ENCODE peak calls at places on chromosomes 5 and 9, in five cellular contexts. I is cardiac fibroblast, L is left lung, J is amygdala, O is NCI-H1048. F is an unnamed sample.

GRCh38 chr5:132489871-132490483 is 596 bp downstream of the IRF1 start:
- DNase-seq in I (peak; percentile 36), L (peak; percentile 70), J (no peak), O (no peak), F (peak; percentile 50)

GRCh38 chr9:28365020-28365640 is 791.8 kb upstream of the C9orf72 start:
- DNase-seq in I (no peak), L (no peak), J (peak; percentile 11), O (no peak), F (no peak)

GRCh38 chr9:96661711-96662110 is 6.6 kb upstream of the PRXL2C start:
- DNase-seq in I (no peak), L (no peak), J (no peak), O (no peak), F (peak; percentile 57)

GRCh38 chr9:109496126-109496707 is 1.9 kb downstream of the PTPN3 start:
- DNase-seq in I (no peak), L (no peak), J (no peak), O (no peak), F (no peak)

GRCh38 chr5:135128361-135128760 is 94.3 kb upstream of the PITX1 start:
- DNase-seq in I (no peak), L (no peak), J (no peak), O (no peak), F (no peak)

GRCh38 chr5:99320461-99320860 is 391.7 kb upstream of the CHD1 start:
- DNase-seq in I (no peak), L (no peak), J (no peak), O (no peak), F (no peak)

GRCh38 chr5:159051431-159052281 is 48.1 kb downstream of the EBF1 start:
- DNase-seq in I (peak; percentile 62), L (peak; percentile 62), J (peak; percentile 36), O (no peak), F (no peak)

GRCh38 chr5:135883441-135883840 is 12.2 kb downstream of the IL9 start:
- DNase-seq in I (no peak), L (no peak), J (no peak), O (no peak), F (no peak)

GRCh38 chr5:155947394-155948062 is 379.4 kb upstream of the SGCD start:
- DNase-seq in I (no peak), L (no peak), J (no peak), O (no peak), F (peak; percentile 13)

GRCh38 chr9:128072144-128073021 is 4.4 kb downstream of the SLC25A25 start:
- DNase-seq in I (peak; percentile 88), L (peak; percentile 89), J (peak; percentile 71), O (no peak), F (peak; percentile 65)

GRCh38 chr9:74414325-74414724 is 82.8 kb upstream of the RORB start:
- DNase-seq in I (no peak), L (no peak), J (no peak), O (no peak), F (no peak)

GRCh38 chr5:73031839-73032238 is 76.0 kb downstream of the FCHO2 start:
- DNase-seq in I (peak; percentile 92), L (no peak), J (no peak), O (no peak), F (peak; percentile 8)

GRCh38 chr5:34695275-34696032 is 39.3 kb downstream of the RAI14 start:
- DNase-seq in I (peak; percentile 30), L (no peak), J (no peak), O (no peak), F (no peak)

GRCh38 chr9:131598121-131598520 is 52.8 kb downstream of the PRRT1B start:
- DNase-seq in I (no peak), L (peak; percentile 87), J (peak; percentile 44), O (no peak), F (no peak)

GRCh38 chr5:126794157-126794828 is 17.4 kb downstream of the LMNB1 start:
- DNase-seq in I (no peak), L (no peak), J (no peak), O (no peak), F (no peak)

GRCh38 chr5:51811883-51812282 is 428.6 kb downstream of the ISL1 start:
- DNase-seq in I (no peak), L (no peak), J (no peak), O (no peak), F (no peak)

GRCh38 chr9:15889555-15889954 is 336.7 kb downstream of the CCDC171 start:
- DNase-seq in I (peak; percentile 70), L (no peak), J (no peak), O (no peak), F (peak; percentile 2)

GRCh38 chr5:42230839-42231238 is 192.4 kb upstream of the GHR start:
- DNase-seq in I (no peak), L (no peak), J (no peak), O (no peak), F (no peak)

GRCh38 chr9:121727295-121728028 is 76.0 kb downstream of the DAB2IP start:
- DNase-seq in I (no peak), L (no peak), J (no peak), O (no peak), F (no peak)

GRCh38 chr5:154138701-154139100 is 51.8 kb upstream of the GALNT10 start:
- DNase-seq in I (no peak), L (no peak), J (peak; percentile 61), O (no peak), F (no peak)